ENCODE peak calls at places on chromosome 18, in four cellular contexts. V is HepG2, Z is WTC11, C is GM12878. I is an unnamed sample.

GRCh38 chr18:58117685-58118403 is 73.8 kb downstream of the NEDD4L start:
- DNase-seq in V (peak), Z (no peak), C (no peak), I (peak)

GRCh38 chr18:75048776-75049454 is 160.0 kb downstream of the PTGR3 start:
- DNase-seq in V (no peak), Z (no peak), C (no peak), I (no peak)

GRCh38 chr18:53422896-53423295 is 801.6 kb downstream of the MBD2 start:
- DNase-seq in V (no peak), Z (no peak), C (no peak), I (no peak)

GRCh38 chr18:22930089-22930713 is 2.9 kb upstream of the RBBP8 start:
- DNase-seq in V (peak), Z (peak), C (no peak), I (peak)

GRCh38 chr18:58535340-58536186 is 93.3 kb downstream of the ALPK2 start:
- DNase-seq in V (no peak), Z (no peak), C (peak), I (no peak)

GRCh38 chr18:54958711-54959625 is at the start of gene CCDC68:
- DNase-seq in V (peak), Z (peak), C (no peak), I (peak)

GRCh38 chr18:34867520-34867919 is 157.4 kb downstream of the DTNA start:
- DNase-seq in V (peak), Z (peak), C (no peak), I (no peak)

GRCh38 chr18:44602845-44603244 is 77.8 kb upstream of the SETBP1 start:
- DNase-seq in V (no peak), Z (no peak), C (no peak), I (no peak)

GRCh38 chr18:79631761-79632446 is 47.7 kb upstream of the CTDP1 start:
- DNase-seq in V (no peak), Z (no peak), C (no peak), I (no peak)

GRCh38 chr18:45284174-45284573 is 331.1 kb upstream of the SLC14A2 start:
- DNase-seq in V (no peak), Z (no peak), C (no peak), I (no peak)

GRCh38 chr18:49135871-49136270 is 185.1 kb upstream of the SMAD7 start:
- DNase-seq in V (peak), Z (no peak), C (no peak), I (no peak)

GRCh38 chr18:22489694-22490093 is 72.0 kb upstream of the CTAGE1 start:
- DNase-seq in V (peak), Z (no peak), C (no peak), I (peak)

GRCh38 chr18:60295776-60296175 is 76.8 kb downstream of the MC4R start:
- DNase-seq in V (no peak), Z (no peak), C (no peak), I (no peak)

GRCh38 chr18:5058768-5059539 is 138.1 kb downstream of the AKAIN1 start:
- DNase-seq in V (no peak), Z (no peak), C (peak), I (no peak)

GRCh38 chr18:25033747-25034471 is 318.1 kb downstream of the ZNF521 start:
- DNase-seq in V (no peak), Z (no peak), C (no peak), I (no peak)

GRCh38 chr18:41809652-41810051 is 145.4 kb upstream of the PIK3C3 start:
- DNase-seq in V (no peak), Z (no peak), C (no peak), I (no peak)

GRCh38 chr18:2197945-2198344 is 373.4 kb downstream of the METTL4 start:
- DNase-seq in V (no peak), Z (no peak), C (no peak), I (no peak)

GRCh38 chr18:49028801-49029506 is 78.2 kb upstream of the SMAD7 start:
- DNase-seq in V (no peak), Z (no peak), C (no peak), I (no peak)

GRCh38 chr18:23994361-23994902 is 20.1 kb upstream of the TTC39C start:
- DNase-seq in V (peak), Z (no peak), C (no peak), I (no peak)

GRCh38 chr18:57223160-57223870 is 76.4 kb downstream of the BOD1L2 start:
- DNase-seq in V (no peak), Z (no peak), C (no peak), I (no peak)

GRCh38 chr18:45066868-45067267 is 386.2 kb downstream of the SETBP1 start:
- DNase-seq in V (no peak), Z (no peak), C (peak), I (peak)

GRCh38 chr18:68796936-68797690 is 767 bp upstream of the CCDC102B start:
- DNase-seq in V (no peak), Z (no peak), C (no peak), I (no peak)

GRCh38 chr18:42068030-42068429 is 113.0 kb downstream of the PIK3C3 start:
- DNase-seq in V (no peak), Z (no peak), C (no peak), I (no peak)

GRCh38 chr18:28201056-28201455 is 24.1 kb upstream of the CDH2 start:
- DNase-seq in V (no peak), Z (no peak), C (no peak), I (no peak)

GRCh38 chr18:46338213-46338612 is 234.0 kb downstream of the HAUS1 start:
- DNase-seq in V (no peak), Z (no peak), C (no peak), I (no peak)
- TF ChIP-seq NR2C2 in V (no peak), Z (no peak), C (no peak), I (no peak)

GRCh38 chr18:7237670-7238272 is 6.9 kb downstream of the LRRC30 start:
- DNase-seq in V (no peak), Z (no peak), C (no peak), I (no peak)
- TF ChIP-seq NR2C2 in V (no peak), Z (no peak), C (no peak), I (no peak)

DNA sequence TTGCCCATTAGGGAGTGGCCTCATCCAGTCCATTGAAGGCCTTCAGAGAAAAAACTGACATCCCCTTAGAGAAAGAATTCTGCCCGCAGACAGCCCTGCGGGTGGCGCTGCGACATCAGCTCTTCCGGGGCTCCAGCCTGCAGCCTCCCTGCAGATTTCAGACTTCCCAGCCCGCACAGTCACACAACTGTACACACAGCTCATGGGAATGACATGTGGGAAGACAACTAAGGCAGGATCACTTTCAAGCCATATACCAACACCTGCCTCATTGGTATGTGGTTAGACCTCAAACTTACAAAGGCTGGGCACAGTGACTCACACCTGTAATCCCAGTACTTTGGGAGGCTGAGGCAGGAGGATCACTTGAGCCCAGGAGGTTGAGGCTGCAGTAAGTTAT is 24.8 kb upstream of the TUBB6 start:
- DNase-seq in V (peak), Z (peak), C (no peak), I (peak)
- TF ChIP-seq NR2C2 in V (no peak), Z (no peak), C (no peak), I (no peak)

GRCh38 chr18:37634516-37634915 is 68.9 kb upstream of the CELF4 start:
- DNase-seq in V (no peak), Z (no peak), C (no peak), I (no peak)
- TF ChIP-seq NR2C2 in V (no peak), Z (no peak), C (no peak), I (no peak)